ENCODE peak calls at places on chromosomes 16 and 17, in five cellular contexts. P is H1, T is endothelial cell of umbilical vein, B is fibroblast of lung, M is HCT116. E is an unnamed sample.

GRCh38 chr17:49193513-49194296 is 16.7 kb downstream of the GNGT2 start:
- DNase-seq in P (no peak), T (peak; percentile 73), B (peak; percentile 77), M (peak; percentile 33), E (no peak)

GRCh38 chr17:48726182-48726915 is 2.2 kb downstream of the HOXB13 start:
- DNase-seq in P (no peak), T (no peak), B (no peak), M (no peak), E (no peak)

GRCh38 chr17:2418572-2418971 is 17.7 kb upstream of the MNT start:
- DNase-seq in P (no peak), T (no peak), B (no peak), M (no peak), E (no peak)

GRCh38 chr17:10737786-10738185 is 8.0 kb upstream of the TMEM220 start:
- DNase-seq in P (no peak), T (no peak), B (no peak), M (no peak), E (no peak)

GRCh38 chr17:73592531-73592961 is 51.7 kb downstream of the SDK2 start:
- DNase-seq in P (no peak), T (no peak), B (no peak), M (no peak), E (no peak)

GRCh38 chr16:54647731-54648221 is 282.9 kb upstream of the IRX5 start:
- DNase-seq in P (no peak), T (no peak), B (peak; percentile 76), M (no peak), E (no peak)

GRCh38 chr16:73610605-73611177 is 562.8 kb upstream of the ZFHX3 start:
- DNase-seq in P (no peak), T (no peak), B (no peak), M (no peak), E (no peak)

GRCh38 chr17:3558603-3559269 is 1.1 kb upstream of the TRPV3 start:
- DNase-seq in P (no peak), T (no peak), B (peak; percentile 7), M (no peak), E (no peak)

GRCh38 chr17:49616546-49617205 is 41.0 kb downstream of the NXPH3 start:
- DNase-seq in P (no peak), T (no peak), B (peak; percentile 90), M (no peak), E (no peak)

GRCh38 chr17:55458977-55459376 is 37.3 kb upstream of the MMD start:
- DNase-seq in P (no peak), T (peak; percentile 16), B (peak; percentile 79), M (peak; percentile 49), E (no peak)

GRCh38 chr17:74619077-74619673 is 4.4 kb downstream of the CD300E start:
- DNase-seq in P (no peak), T (no peak), B (no peak), M (no peak), E (no peak)

GRCh38 chr16:2821483-2822157 is 4.6 kb downstream of the PRSS21 start:
- DNase-seq in P (no peak), T (no peak), B (no peak), M (no peak), E (no peak)

GRCh38 chr17:59830007-59830630 is 62.6 kb downstream of the TUBD1 start:
- DNase-seq in P (no peak), T (peak; percentile 44), B (peak; percentile 82), M (no peak), E (no peak)

GRCh38 chr17:14359251-14359939 is 58.5 kb downstream of the HS3ST3B1 start:
- DNase-seq in P (no peak), T (no peak), B (no peak), M (no peak), E (no peak)

GRCh38 chr16:22782299-22782698 is 31.7 kb upstream of the HS3ST2 start:
- DNase-seq in P (no peak), T (peak; percentile 71), B (no peak), M (no peak), E (no peak)

GRCh38 chr16:89922477-89922883 is 662 bp upstream of the TUBB3 start:
- DNase-seq in P (no peak), T (peak; percentile 88), B (peak; percentile 92), M (peak; percentile 82), E (no peak)

GRCh38 chr17:78032166-78032565 is 73.7 kb downstream of the TNRC6C start:
- DNase-seq in P (no peak), T (no peak), B (peak; percentile 52), M (no peak), E (no peak)

GRCh38 chr16:19384656-19385055 is 33.0 kb upstream of the TMC5 start:
- DNase-seq in P (no peak), T (no peak), B (no peak), M (peak; percentile 78), E (no peak)

GRCh38 chr17:47131761-47132160 is 57.3 kb downstream of the CDC27 start:
- DNase-seq in P (no peak), T (no peak), B (peak; percentile 41), M (no peak), E (no peak)

GRCh38 chr16:51426276-51426675 is 275.2 kb upstream of the SALL1 start:
- DNase-seq in P (no peak), T (no peak), B (no peak), M (no peak), E (no peak)

GRCh38 chr17:21295036-21295952 is 10.8 kb downstream of the MAP2K3 start:
- DNase-seq in P (no peak), T (peak; percentile 3), B (no peak), M (no peak), E (no peak)

GRCh38 chr17:47317119-47317518 is 6.6 kb upstream of the EFCAB13 start:
- DNase-seq in P (no peak), T (no peak), B (peak; percentile 70), M (no peak), E (no peak)

GRCh38 chr17:55577687-55578086 is 66.4 kb upstream of the SMIM36 start:
- DNase-seq in P (no peak), T (no peak), B (peak; percentile 49), M (no peak), E (no peak)

GRCh38 chr16:68090526-68090925 is 5.4 kb downstream of the NFATC3 start:
- DNase-seq in P (no peak), T (no peak), B (no peak), M (no peak), E (no peak)

GRCh38 chr17:78341559-78342437 is 18.1 kb downstream of the SOCS3 start:
- DNase-seq in P (no peak), T (peak; percentile 43), B (peak; percentile 83), M (no peak), E (no peak)

GRCh38 chr17:73747221-73748002 is 103.2 kb upstream of the SDK2 start:
- DNase-seq in P (no peak), T (no peak), B (no peak), M (no peak), E (no peak)

GRCh38 chr17:39757931-39758873 is 20.5 kb downstream of the GRB7 start:
- DNase-seq in P (no peak), T (no peak), B (peak; percentile 88), M (no peak), E (no peak)

GRCh38 chr16:14289692-14290340 is 218.7 kb downstream of the MRTFB start:
- DNase-seq in P (no peak), T (no peak), B (no peak), M (peak; percentile 64), E (no peak)

GRCh38 chr16:23131841-23132576 is 17.2 kb downstream of the USP31 start:
- DNase-seq in P (no peak), T (peak; percentile 96), B (no peak), M (no peak), E (no peak)

GRCh38 chr17:57987582-57988300 is at the start of gene VEZF1:
- DNase-seq in P (no peak), T (peak; percentile 49), B (peak; percentile 62), M (peak; percentile 48), E (no peak)

GRCh38 chr17:61422869-61423268 is 23.2 kb downstream of the TBX2 start:
- DNase-seq in P (no peak), T (no peak), B (no peak), M (no peak), E (no peak)

GRCh38 chr16:70685938-70686375 is at the start of gene MTSS2:
- DNase-seq in P (no peak), T (peak; percentile 89), B (peak; percentile 86), M (peak; percentile 35), E (no peak)

GRCh38 chr17:8480011-8480976 is 44.6 kb downstream of the NDEL1 start:
- DNase-seq in P (no peak), T (no peak), B (no peak), M (no peak), E (no peak)
- H3K27ac ChIP-seq in P (no peak overlapping the region), T (no peak overlapping the region), B (peak overlapping the region; percentile 48), M (no peak overlapping the region), E (no peak overlapping the region)

DNA sequence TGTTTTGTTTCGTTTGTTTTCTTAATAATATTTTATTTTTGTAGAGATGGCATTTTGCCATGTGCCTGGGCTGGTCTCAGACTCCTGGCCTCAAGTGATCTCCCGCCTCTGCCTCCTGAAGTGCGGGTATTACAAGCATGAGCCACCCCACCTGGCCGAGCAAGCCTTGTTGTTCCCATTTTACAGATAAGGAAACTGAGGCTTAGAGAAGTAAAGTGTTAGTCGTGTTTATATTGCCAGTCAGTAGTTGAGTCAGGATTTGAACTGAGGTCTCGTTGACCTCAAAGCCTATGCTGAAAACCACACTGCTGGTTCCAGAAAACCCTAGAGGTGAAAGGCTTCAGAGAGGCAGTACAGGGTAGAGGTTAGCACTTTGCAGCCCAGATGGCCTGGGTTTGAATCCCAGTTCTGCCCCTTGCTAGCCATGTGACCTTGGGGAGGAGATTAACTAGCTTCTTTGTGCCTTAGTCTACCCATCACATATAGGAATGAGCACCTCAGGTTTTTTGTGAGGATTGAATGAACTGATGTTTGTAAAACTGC is 102.0 kb downstream of the ABCC6 start:
- DNase-seq in P (no peak), T (no peak), B (no peak), M (no peak), E (no peak)
- H3K9ac ChIP-seq in P (no peak overlapping the region), T (peak overlapping the region; percentile 32), B (no peak overlapping the region), M (no peak overlapping the region), E (no peak overlapping the region)

GRCh38 chr17:36933174-36934143 is 3.8 kb upstream of the LHX1 start:
- DNase-seq in P (no peak), T (no peak), B (no peak), M (no peak), E (no peak)
- TF ChIP-seq EZH2 in P (peak; percentile 79), T (peak; percentile 53), B (peak; percentile 75), M (no peak), E (no peak)

GRCh38 chr17:79545251-79546005 is 65.4 kb downstream of the RBFOX3 start:
- DNase-seq in P (no peak), T (no peak), B (no peak), M (no peak), E (no peak)

GRCh38 chr17:79541451-79541850 is 69.4 kb downstream of the RBFOX3 start:
- DNase-seq in P (no peak), T (no peak), B (no peak), M (no peak), E (no peak)

GRCh38 chr17:79542718-79543117 is 68.1 kb downstream of the RBFOX3 start:
- DNase-seq in P (no peak), T (no peak), B (no peak), M (no peak), E (no peak)

GRCh38 chr17:79544142-79544914 is 66.5 kb downstream of the RBFOX3 start:
- DNase-seq in P (no peak), T (no peak), B (no peak), M (no peak), E (no peak)

DNA sequence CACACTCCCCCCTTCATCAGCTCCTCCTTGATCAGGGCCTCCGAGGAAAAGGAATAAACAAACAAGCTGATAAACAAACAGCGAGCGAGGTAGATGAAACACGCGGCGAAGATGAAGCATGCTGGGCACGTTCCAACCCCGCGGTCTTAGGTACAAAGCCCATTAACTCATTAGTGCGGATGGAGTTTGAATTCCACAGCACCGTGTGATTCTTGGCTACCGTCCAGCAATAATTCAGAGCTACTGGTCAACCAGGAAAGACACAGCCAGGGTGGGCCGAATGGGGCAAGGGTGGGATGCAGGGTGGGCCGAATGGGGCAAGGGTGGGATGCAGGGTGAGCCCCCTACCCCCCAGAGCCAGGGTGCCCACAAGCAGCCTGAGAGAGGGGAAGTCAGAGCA is 67.3 kb downstream of the RBFOX3 start:
- DNase-seq in P (no peak), T (no peak), B (no peak), M (no peak), E (no peak)
- H3K27ac ChIP-seq in P (no peak overlapping the region), T (no peak overlapping the region), B (no peak overlapping the region), M (no peak overlapping the region), E (no peak overlapping the region)

E was measured in SK-N-MC.